ENCODE peak calls at places on chromosome X, in seven cellular contexts. V is stomach, Q is H54, F is sigmoid colon, X is right lobe of liver, A is heart left ventricle, Z is K562. P is an unnamed sample.
A peak's percentile ranks its signal among the peaks of the same experiment; 100 is the strongest.

GRCh38 chrX:96407043-96407442 is 277.6 kb upstream of the DIAPH2 start:
- DNase-seq in X (peak; percentile 76), F (no peak), A (no peak), Z (no peak), Q (no peak), V (peak; percentile 51), P (no peak)

GRCh38 chrX:85963736-85964135 is 83.6 kb downstream of the CHM start:
- DNase-seq in A (no peak), Q (peak; percentile 17), V (no peak), F (no peak), X (no peak), Z (no peak), P (no peak)

GRCh38 chrX:66013195-66013816 is 26.6 kb downstream of the VSIG4 start:
- DNase-seq in Z (no peak), F (no peak), A (no peak), V (no peak), X (no peak), Q (no peak), P (peak; percentile 46)

GRCh38 chrX:70806081-70806480 is 102.4 kb downstream of the TEX11 start:
- DNase-seq in A (no peak), F (no peak), Q (no peak), Z (no peak), X (no peak), V (no peak), P (no peak)

GRCh38 chrX:1767026-1767425 is 152.2 kb downstream of the ASMT start:
- DNase-seq in X (no peak), Q (no peak), F (no peak), A (no peak), V (no peak), Z (no peak), P (no peak)

GRCh38 chrX:107768051-107768450 is 7.5 kb downstream of the TSC22D3 start:
- DNase-seq in A (no peak), F (no peak), V (no peak), Z (no peak), Q (no peak), X (no peak), P (no peak)

GRCh38 chrX:105331244-105331643 is 110.8 kb upstream of the TEX13A start:
- DNase-seq in Q (no peak), F (no peak), Z (no peak), X (no peak), V (no peak), A (no peak), P (no peak)

GRCh38 chrX:49212209-49212608 is 12.2 kb upstream of the SYP start:
- DNase-seq in X (no peak), F (no peak), A (no peak), V (no peak), Z (no peak), Q (no peak), P (no peak)

GRCh38 chrX:73581002-73581628 is 18.1 kb downstream of the CHIC1 start:
- DNase-seq in Q (no peak), V (no peak), X (no peak), A (no peak), F (no peak), Z (no peak), P (no peak)

GRCh38 chrX:65993915-65994460 is 45.9 kb downstream of the VSIG4 start:
- DNase-seq in F (no peak), Z (peak; percentile 72), Q (no peak), V (no peak), X (no peak), A (no peak), P (no peak)

GRCh38 chrX:49188468-49189076 is 2.4 kb upstream of the PRICKLE3 start:
- DNase-seq in A (no peak), V (no peak), X (no peak), F (no peak), Z (no peak), Q (no peak), P (no peak)

GRCh38 chrX:102517331-102517730 is 792 bp upstream of the TMSB15A start:
- DNase-seq in F (no peak), V (no peak), Q (no peak), A (no peak), X (no peak), Z (peak; percentile 6), P (no peak)

GRCh38 chrX:154411322-154411980 is at the start of gene TAFAZZIN:
- DNase-seq in F (peak; percentile 89), Q (peak; percentile 48), Z (peak; percentile 82), V (peak; percentile 78), A (peak; percentile 78), X (peak; percentile 75), P (peak; percentile 84)

GRCh38 chrX:7109838-7110793 is 37.4 kb upstream of the STS start:
- DNase-seq in X (no peak), Q (no peak), F (no peak), A (no peak), Z (no peak), V (no peak), P (no peak)

GRCh38 chrX:54043084-54043483 is 1.2 kb downstream of the PHF8 start:
- DNase-seq in Q (no peak), Z (no peak), F (no peak), V (no peak), X (no peak), A (no peak), P (no peak)

GRCh38 chrX:73214366-73215094 is at the start of gene NAP1L2:
- DNase-seq in X (peak; percentile 41), V (no peak), F (peak; percentile 71), A (peak; percentile 47), Z (no peak), Q (no peak), P (no peak)

GRCh38 chrX:48498374-48498809 is 10.4 kb upstream of the PORCN start:
- DNase-seq in A (no peak), Z (peak; percentile 38), F (no peak), V (no peak), Q (peak; percentile 30), X (no peak), P (no peak)

GRCh38 chrX:23394421-23394820 is 59.8 kb downstream of the PTCHD1 start:
- DNase-seq in A (no peak), F (no peak), Z (no peak), V (peak; percentile 53), X (no peak), Q (no peak), P (no peak)

GRCh38 chrX:57932266-57932665 is 22.0 kb upstream of the ZXDA start:
- DNase-seq in Z (no peak), A (no peak), X (no peak), V (no peak), Q (no peak), F (no peak), P (no peak)

GRCh38 chrX:68684291-68684918 is 36.9 kb downstream of the STARD8 start:
- DNase-seq in Q (no peak), V (no peak), A (peak; percentile 87), X (peak; percentile 55), F (peak; percentile 77), Z (peak; percentile 37), P (no peak)

GRCh38 chrX:14616301-14616700 is 87.0 kb downstream of the GLRA2 start:
- DNase-seq in X (no peak), V (no peak), Z (no peak), A (no peak), Q (no peak), F (no peak), P (no peak)

GRCh38 chrX:109710181-109710580 is 22.9 kb downstream of the ACSL4 start:
- DNase-seq in Q (no peak), X (no peak), F (no peak), A (no peak), Z (no peak), V (no peak), P (no peak)

DNA sequence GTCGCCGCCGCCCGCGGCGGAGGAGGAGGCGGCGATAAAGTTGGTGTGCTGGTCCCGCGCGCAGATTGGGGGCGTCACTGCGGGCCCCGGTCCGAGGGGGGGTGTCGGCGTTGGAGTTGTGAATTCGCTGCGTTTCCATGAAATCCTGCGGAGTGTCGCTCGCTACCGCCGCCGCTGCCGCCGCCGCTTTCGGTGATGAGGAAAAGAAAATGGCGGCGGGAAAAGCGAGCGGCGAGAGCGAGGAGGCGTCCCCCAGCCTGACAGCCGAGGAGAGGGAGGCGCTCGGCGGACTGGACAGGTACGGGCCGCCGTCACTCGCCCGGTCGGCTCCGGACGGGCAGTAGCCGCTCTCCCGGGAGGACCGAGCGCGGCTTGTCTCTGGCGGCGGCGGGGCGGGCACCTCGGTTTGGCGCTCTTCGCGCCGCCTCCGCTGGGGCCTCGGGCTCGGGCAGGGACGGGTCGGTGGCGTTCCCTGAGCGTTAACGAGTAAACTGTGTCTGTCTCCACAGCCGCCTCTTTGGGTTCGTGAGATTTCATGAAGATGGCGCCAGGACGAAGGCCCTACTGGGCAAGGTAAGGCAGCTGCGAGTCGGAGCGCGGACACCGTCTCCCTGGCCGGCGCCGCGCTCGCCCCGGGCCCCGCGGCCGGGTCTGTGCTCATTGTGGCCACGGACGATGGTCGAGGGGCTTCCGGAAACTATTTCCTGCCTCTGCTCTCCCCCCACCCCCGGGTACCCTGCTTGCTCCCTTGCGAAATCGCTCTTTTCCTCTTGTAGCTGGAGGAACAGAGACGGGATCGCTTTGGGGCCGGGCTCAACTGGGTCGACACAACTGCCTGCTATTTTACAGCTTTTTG is 655 bp downstream of the KDM6A start:
- DNase-seq in V (peak; percentile 58), A (peak; percentile 69), X (peak; percentile 56), F (peak; percentile 81), Z (peak; percentile 59), Q (no peak), P (peak; percentile 61)
- TF ChIP-seq POLR2A in V (no peak), A (no peak), X (peak; percentile 22), F (no peak), Z (peak; percentile 17), Q (no peak), P (no peak)

GRCh38 chrX:136880452-136881013 is at the start of gene RBMX:
- DNase-seq in A (peak; percentile 92), F (peak; percentile 97), X (peak; percentile 94), Z (peak; percentile 96), V (peak; percentile 93), Q (peak; percentile 67), P (peak; percentile 87)
- TF ChIP-seq POLR2A in A (peak; percentile 92), F (peak; percentile 97), X (peak; percentile 94), Z (peak; percentile 100), V (no peak), Q (peak; percentile 99), P (peak; percentile 97)

DNA sequence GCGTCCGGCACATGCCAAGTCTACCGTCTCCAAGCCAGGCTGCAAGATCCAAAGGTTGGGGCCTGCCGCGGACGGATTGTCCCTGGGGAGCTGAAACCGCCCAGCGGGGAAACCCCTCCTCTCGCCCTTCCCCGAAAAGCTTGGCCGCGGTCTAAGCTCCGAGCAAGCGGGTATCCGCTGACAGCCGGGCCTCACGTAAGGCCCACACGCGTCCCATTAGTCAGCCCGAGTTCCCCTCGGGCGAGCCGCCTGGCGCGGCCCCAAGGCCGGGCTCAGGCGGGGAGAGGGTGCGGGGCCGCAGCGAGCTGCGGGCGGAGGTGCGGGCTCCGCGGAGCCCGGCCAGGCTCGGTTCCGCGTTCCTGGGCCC is 6.9 kb upstream of the BCOR start:
- DNase-seq in Z (peak; percentile 49), A (peak; percentile 76), X (peak; percentile 84), Q (no peak), V (peak; percentile 60), F (peak; percentile 80), P (peak; percentile 77)
- TF ChIP-seq POLR2A in Z (no peak), A (no peak), X (peak; percentile 66), Q (no peak), V (no peak), F (no peak), P (peak; percentile 53)

DNA sequence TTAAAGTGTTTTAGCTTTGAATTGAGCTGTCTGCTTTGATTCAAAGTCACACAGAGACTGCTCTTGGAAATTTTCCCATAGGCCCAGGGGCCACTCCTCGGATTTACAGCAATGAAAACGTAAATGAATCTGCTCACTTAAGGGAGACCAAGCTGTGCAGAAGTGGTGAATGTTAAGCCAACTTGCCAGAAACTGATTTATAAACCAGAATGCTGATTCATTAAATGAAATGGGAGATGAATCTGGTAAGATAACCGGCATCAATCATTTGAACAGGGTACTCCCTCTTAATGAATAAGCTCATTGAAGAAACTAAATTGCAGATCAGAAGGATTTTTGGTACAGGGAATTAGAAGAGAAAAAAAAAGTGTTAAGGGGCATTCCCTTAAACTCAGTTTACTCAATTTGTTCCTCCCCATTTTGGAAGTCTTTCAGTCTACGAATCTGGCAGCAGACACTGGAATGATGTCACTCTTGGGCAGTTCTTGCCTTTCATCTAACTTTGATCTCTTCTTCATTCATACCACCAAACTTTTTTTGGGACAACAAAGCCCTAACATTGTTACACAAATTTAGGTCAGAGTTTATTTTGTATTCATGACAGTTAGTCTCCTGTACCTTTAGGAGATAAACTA is 363.3 kb upstream of the MAGEB2 start:
- DNase-seq in Z (no peak), F (no peak), A (no peak), Q (no peak), V (no peak), X (no peak), P (no peak)
- TF ChIP-seq POLR2A in Z (no peak), F (no peak), A (no peak), Q (no peak), V (no peak), X (no peak), P (no peak)